ENCODE peak calls at places on chromosomes 16 and 17, in nine cellular contexts. R is GM13976; V is stimulated activated CD4-positive, alpha-beta T cell treated with anti-CD3 and anti-CD28 coated beads, Interleukin-2, amount 100 ng/mL, for 48 hours; N is NCI-H510A treated with DMSO at 0.1 percent for 48 hours; C is activated naive CD8-positive, alpha-beta T cell treated with anti-CD3 and anti-CD28 coated beads, Interleukin-2, amount 50 U/mL, for 16 hours; F is cardiac muscle cell; O is HTR-8/SVneo; H is prostate gland; A is activated T-cell treated with anti-CD3 and anti-CD28 coated beads for 1 hour. M is an unnamed sample.
A peak's percentile ranks its signal among the peaks of the same experiment; 100 is the strongest.

GRCh38 chr17:21358682-21359482 is 17.3 kb upstream of the KCNJ12 start:
- DNase-seq in R (no peak), V (no peak), N (no peak), C (no peak), F (no peak), O (no peak), H (no peak), A (no peak), M (no peak)

GRCh38 chr17:62899349-62899748 is 66.7 kb upstream of the TANC2 start:
- DNase-seq in R (no peak), V (no peak), N (no peak), C (no peak), F (no peak), O (no peak), H (no peak), A (no peak), M (no peak)

GRCh38 chr17:80862341-80862969 is 129.2 kb upstream of the CHMP6 start:
- DNase-seq in R (no peak), V (no peak), N (no peak), C (no peak), F (no peak), O (no peak), H (no peak), A (no peak), M (no peak)

GRCh38 chr17:82416264-82416663 is 1.9 kb upstream of the HEXD start:
- DNase-seq in R (no peak), V (no peak), N (no peak), C (no peak), F (no peak), O (no peak), H (no peak), A (no peak), M (no peak)

GRCh38 chr16:71499775-71500364 is 10.7 kb upstream of the ZNF19 start:
- DNase-seq in R (peak; percentile 66), V (peak; percentile 40), N (peak; percentile 32), C (no peak), F (peak; percentile 66), O (peak; percentile 83), H (peak; percentile 36), A (peak; percentile 9), M (peak; percentile 57)

GRCh38 chr17:19614900-19615299 is 33.7 kb upstream of the ALDH3A2 start:
- DNase-seq in R (no peak), V (no peak), N (no peak), C (no peak), F (no peak), O (no peak), H (no peak), A (no peak), M (no peak)

GRCh38 chr16:86512860-86513470 is 2.6 kb downstream of the FOXF1 start:
- DNase-seq in R (no peak), V (no peak), N (no peak), C (no peak), F (no peak), O (no peak), H (no peak), A (no peak), M (no peak)

GRCh38 chr17:80887639-80888175 is 103.9 kb upstream of the CHMP6 start:
- DNase-seq in R (no peak), V (no peak), N (no peak), C (no peak), F (no peak), O (no peak), H (no peak), A (no peak), M (no peak)

GRCh38 chr17:59378621-59379194 is 47.3 kb downstream of the YPEL2 start:
- DNase-seq in R (no peak), V (no peak), N (no peak), C (no peak), F (no peak), O (peak; percentile 89), H (no peak), A (no peak), M (no peak)